ENCODE peak calls at places on chromosomes 1 and 21, in ten cellular contexts. G, N, J, I, C, D, Y, L, A and X are unnamed samples.

GRCh38 chr1:20847619-20848080 is 60.5 kb upstream of the HP1BP3 start:
- DNase-seq in G (peak; percentile 1), N (no peak), J (peak; percentile 48), I (no peak), C (no peak), D (peak; percentile 7), Y (no peak), L (no peak), A (no peak), X (no peak)

GRCh38 chr1:119453021-119453420 is 38.1 kb downstream of the HSD3B2 start:
- DNase-seq in G (no peak), N (no peak), J (peak; percentile 74), I (no peak), C (peak; percentile 25), D (no peak), Y (no peak), L (no peak), A (no peak), X (no peak)

GRCh38 chr1:117500584-117500983 is 105.3 kb upstream of the TENT5C start:
- DNase-seq in G (no peak), N (no peak), J (no peak), I (no peak), C (no peak), D (no peak), Y (no peak), L (no peak), A (no peak), X (no peak)

GRCh38 chr21:41012425-41012824 is 155.5 kb upstream of the BACE2 start:
- DNase-seq in G (no peak), N (no peak), J (no peak), I (no peak), C (no peak), D (no peak), Y (no peak), L (no peak), A (no peak), X (no peak)

GRCh38 chr1:54996869-54997710 is 1.6 kb upstream of the BSND start:
- DNase-seq in G (no peak), N (no peak), J (no peak), I (peak; percentile 23), C (no peak), D (no peak), Y (no peak), L (no peak), A (no peak), X (no peak)

GRCh38 chr1:183810756-183811155 is 5.8 kb downstream of the RGL1 start:
- DNase-seq in G (no peak), N (no peak), J (peak; percentile 68), I (no peak), C (no peak), D (no peak), Y (no peak), L (no peak), A (no peak), X (no peak)

GRCh38 chr21:46051821-46052675 is 45.9 kb upstream of the COL6A2 start:
- DNase-seq in G (no peak), N (no peak), J (no peak), I (no peak), C (no peak), D (no peak), Y (no peak), L (no peak), A (no peak), X (no peak)

GRCh38 chr1:41517039-41517438 is 32.6 kb upstream of the EDN2 start:
- DNase-seq in G (no peak), N (no peak), J (no peak), I (no peak), C (peak; percentile 75), D (no peak), Y (no peak), L (no peak), A (no peak), X (no peak)

GRCh38 chr1:32892368-32893197 is 6.3 kb downstream of the HPCA start:
- DNase-seq in G (no peak), N (no peak), J (peak; percentile 25), I (no peak), C (no peak), D (peak; percentile 51), Y (peak; percentile 79), L (no peak), A (peak; percentile 76), X (no peak)

GRCh38 chr1:18452550-18452949 is 28.2 kb upstream of the KLHDC7A start:
- DNase-seq in G (peak; percentile 51), N (no peak), J (peak; percentile 10), I (peak; percentile 24), C (peak; percentile 15), D (peak; percentile 13), Y (no peak), L (no peak), A (peak; percentile 73), X (peak; percentile 13)

GRCh38 chr1:154957258-154957657 is 1.4 kb upstream of the PBXIP1 start:
- DNase-seq in G (no peak), N (no peak), J (no peak), I (no peak), C (no peak), D (no peak), Y (no peak), L (no peak), A (no peak), X (no peak)

GRCh38 chr21:31609081-31609480 is 50.4 kb upstream of the SOD1 start:
- DNase-seq in G (no peak), N (no peak), J (no peak), I (peak; percentile 83), C (no peak), D (no peak), Y (no peak), L (no peak), A (peak; percentile 5), X (no peak)

GRCh38 chr1:76330993-76331603 is 256.6 kb downstream of the ST6GALNAC3 start:
- DNase-seq in G (peak; percentile 63), N (no peak), J (peak; percentile 79), I (peak; percentile 64), C (peak; percentile 49), D (peak; percentile 5), Y (no peak), L (no peak), A (peak; percentile 69), X (peak; percentile 30)

GRCh38 chr1:31302749-31303441 is 6.1 kb downstream of the ZCCHC17 start:
- DNase-seq in G (no peak), N (no peak), J (peak; percentile 61), I (no peak), C (no peak), D (no peak), Y (no peak), L (no peak), A (no peak), X (no peak)

GRCh38 chr1:205319081-205320018 is 2.2 kb downstream of the NUAK2 start:
- DNase-seq in G (no peak), N (no peak), J (peak; percentile 73), I (peak; percentile 35), C (peak; percentile 45), D (no peak), Y (no peak), L (no peak), A (peak; percentile 46), X (no peak)

GRCh38 chr1:80925130-80925780 is 875.5 kb upstream of the ADGRL2 start:
- DNase-seq in G (no peak), N (no peak), J (no peak), I (no peak), C (no peak), D (no peak), Y (no peak), L (no peak), A (no peak), X (no peak)

GRCh38 chr1:192766009-192766625 is 42.7 kb upstream of the RGS2 start:
- DNase-seq in G (no peak), N (no peak), J (no peak), I (no peak), C (no peak), D (no peak), Y (no peak), L (no peak), A (no peak), X (no peak)

GRCh38 chr1:178628637-178629548 is 96.2 kb upstream of the RALGPS2 start:
- DNase-seq in G (no peak), N (no peak), J (peak; percentile 86), I (no peak), C (no peak), D (no peak), Y (no peak), L (no peak), A (no peak), X (no peak)

DNA sequence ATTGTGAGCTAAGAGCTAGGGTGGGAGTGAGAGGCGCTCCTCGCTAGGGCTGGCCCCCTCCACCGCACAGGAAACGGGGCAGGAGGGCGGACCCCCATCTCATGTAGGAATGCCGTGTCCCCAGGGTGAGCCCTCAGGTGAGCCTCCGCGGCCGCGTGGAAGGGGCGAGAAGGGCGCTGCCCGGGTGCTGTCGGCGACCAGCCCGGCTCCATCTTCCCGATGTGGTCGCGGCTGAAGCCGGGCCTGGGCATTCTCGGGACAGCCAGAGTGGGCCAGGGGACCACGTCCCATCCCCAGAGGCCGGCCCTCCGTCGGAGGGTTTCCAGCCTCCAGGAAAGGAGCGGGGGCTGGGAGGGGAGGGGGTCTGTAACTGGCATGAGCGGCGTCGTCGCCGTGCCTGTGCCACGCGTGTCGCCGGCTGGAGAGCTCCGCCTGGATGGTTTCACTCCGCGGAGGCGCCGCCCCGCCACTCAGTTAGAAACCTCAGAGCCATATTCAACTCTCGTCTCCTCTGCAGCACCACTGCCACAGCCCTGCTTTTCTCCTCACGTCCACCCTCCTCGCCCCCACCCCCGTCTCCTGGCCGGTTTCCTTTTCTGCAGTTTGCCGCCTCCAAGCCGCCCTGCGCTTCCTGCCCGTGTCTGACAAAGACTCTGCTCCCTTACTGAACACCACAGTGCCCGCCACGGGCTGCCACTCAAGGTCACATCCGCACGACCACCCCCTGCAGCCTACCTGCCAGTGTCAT is at the start of gene TMEM269:
- DNase-seq in G (no peak), N (no peak), J (no peak), I (no peak), C (no peak), D (no peak), Y (peak; percentile 76), L (no peak), A (no peak), X (no peak)
- H3K4me3 ChIP-seq in G (no peak within 1 kb of the TSS), N (peak within 1 kb of the TSS; percentile 67), J (peak within 1 kb of the TSS; percentile 27), I (no peak within 1 kb of the TSS), C (no peak within 1 kb of the TSS), D (no peak within 1 kb of the TSS), Y (peak within 1 kb of the TSS; percentile 4), L (peak within 1 kb of the TSS; percentile 71), A (no peak within 1 kb of the TSS), X (no peak within 1 kb of the TSS)

GRCh38 chr1:23424171-23424959 is at the start of gene TCEA3:
- DNase-seq in G (no peak), N (no peak), J (no peak), I (no peak), C (no peak), D (no peak), Y (peak; percentile 83), L (no peak), A (no peak), X (no peak)
- H3K4me3 ChIP-seq in G (peak within 1 kb of the TSS; percentile 34), N (peak within 1 kb of the TSS; percentile 94), J (peak within 1 kb of the TSS; percentile 29), I (no peak within 1 kb of the TSS), C (no peak within 1 kb of the TSS), D (no peak within 1 kb of the TSS), Y (peak within 1 kb of the TSS; percentile 65), L (peak within 1 kb of the TSS; percentile 87), A (no peak within 1 kb of the TSS), X (no peak within 1 kb of the TSS)

GRCh38 chr1:91768786-91769697 is 116.9 kb downstream of the TGFBR3 start:
- DNase-seq in G (no peak), N (no peak), J (peak; percentile 69), I (no peak), C (no peak), D (no peak), Y (no peak), L (no peak), A (no peak), X (no peak)
- H3K4me3 ChIP-seq in G (no peak overlapping the region), N (no peak overlapping the region), J (no peak overlapping the region), I (no peak overlapping the region), C (no peak overlapping the region), D (no peak overlapping the region), Y (no peak overlapping the region), L (no peak overlapping the region), A (no peak overlapping the region), X (no peak overlapping the region)

GRCh38 chr1:3523980-3524379 is 69.5 kb downstream of the ARHGEF16 start:
- DNase-seq in G (no peak), N (no peak), J (no peak), I (no peak), C (no peak), D (no peak), Y (no peak), L (no peak), A (no peak), X (no peak)
- H3K4me3 ChIP-seq in G (no peak overlapping the region), N (no peak overlapping the region), J (no peak overlapping the region), I (no peak overlapping the region), C (no peak overlapping the region), D (no peak overlapping the region), Y (no peak overlapping the region), L (no peak overlapping the region), A (no peak overlapping the region), X (no peak overlapping the region)